ENCODE peak calls at places on chromosomes 16 and 17, in eight cellular contexts. Y is iPS-NIHi11, I is GM23248, Q is T-helper 2 cell, D is anterior cingulate cortex, S is Calu3, K is SW 1271, H is IMR-90. O is an unnamed sample.

GRCh38 chr17:72152392-72152727 is 31.5 kb downstream of the SOX9 start:
- DNase-seq in Y (no peak), I (peak; percentile 62), Q (no peak), D (no peak), S (no peak), K (no peak), H (peak; percentile 25), O (peak; percentile 69)

GRCh38 chr16:63361032-63361624 is 1324.9 kb upstream of the CDH8 start:
- DNase-seq in Y (peak; percentile 52), I (peak; percentile 64), Q (no peak), D (no peak), S (peak; percentile 23), K (peak; percentile 43), H (peak; percentile 66), O (peak; percentile 52)

GRCh38 chr17:4304417-4305027 is 40.7 kb upstream of the ANKFY1 start:
- DNase-seq in Y (peak; percentile 60), I (peak; percentile 64), Q (no peak), D (peak; percentile 20), S (peak; percentile 24), K (peak; percentile 58), H (peak; percentile 31), O (peak; percentile 60)

GRCh38 chr17:8630227-8630801 is at the start of gene MYH10:
- DNase-seq in Y (no peak), I (no peak), Q (no peak), D (no peak), S (no peak), K (no peak), H (no peak), O (no peak)

GRCh38 chr16:80899804-80900592 is 95.6 kb upstream of the CDYL2 start:
- DNase-seq in Y (no peak), I (peak; percentile 44), Q (no peak), D (no peak), S (peak; percentile 48), K (no peak), H (peak; percentile 76), O (peak; percentile 76)

GRCh38 chr16:11001611-11002010 is 57.2 kb downstream of the CLEC16A start:
- DNase-seq in Y (no peak), I (no peak), Q (no peak), D (no peak), S (no peak), K (no peak), H (no peak), O (no peak)

GRCh38 chr16:85662036-85662812 is 26.5 kb downstream of the GINS2 start:
- DNase-seq in Y (no peak), I (no peak), Q (no peak), D (no peak), S (no peak), K (no peak), H (no peak), O (no peak)

GRCh38 chr17:4230142-4230541 is 33.6 kb downstream of the ANKFY1 start:
- DNase-seq in Y (peak; percentile 50), I (peak; percentile 95), Q (no peak), D (peak; percentile 19), S (no peak), K (peak; percentile 90), H (peak; percentile 97), O (peak; percentile 75)

GRCh38 chr17:48577946-48578615 is at the start of gene HOXB4:
- DNase-seq in Y (no peak), I (peak; percentile 90), Q (peak; percentile 50), D (no peak), S (peak; percentile 88), K (peak; percentile 39), H (peak; percentile 88), O (no peak)

GRCh38 chr17:17129466-17129865 is 76.7 kb downstream of the PLD6 start:
- DNase-seq in Y (no peak), I (no peak), Q (no peak), D (no peak), S (no peak), K (no peak), H (no peak), O (peak; percentile 78)

GRCh38 chr17:59378621-59379194 is 47.3 kb downstream of the YPEL2 start:
- DNase-seq in Y (no peak), I (peak; percentile 82), Q (no peak), D (no peak), S (no peak), K (no peak), H (peak; percentile 82), O (no peak)

GRCh38 chr17:35731239-35731931 is at the start of gene RASL10B:
- DNase-seq in Y (peak; percentile 92), I (peak; percentile 73), Q (peak; percentile 28), D (peak; percentile 69), S (peak; percentile 59), K (no peak), H (peak; percentile 31), O (no peak)

GRCh38 chr17:40168262-40168832 is 8.9 kb upstream of the RAPGEFL1 start:
- DNase-seq in Y (peak; percentile 81), I (peak; percentile 81), Q (no peak), D (no peak), S (peak; percentile 88), K (peak; percentile 68), H (peak; percentile 69), O (peak; percentile 65)

GRCh38 chr17:13510062-13510461 is 91.7 kb downstream of the HS3ST3A1 start:
- DNase-seq in Y (no peak), I (no peak), Q (no peak), D (no peak), S (no peak), K (no peak), H (peak; percentile 61), O (no peak)

GRCh38 chr17:7058831-7059447 is 15.0 kb upstream of the SLC16A11 start:
- DNase-seq in Y (no peak), I (peak; percentile 34), Q (no peak), D (no peak), S (no peak), K (no peak), H (peak; percentile 34), O (no peak)

GRCh38 chr17:73791121-73791520 is 146.9 kb upstream of the SDK2 start:
- DNase-seq in Y (no peak), I (no peak), Q (no peak), D (no peak), S (no peak), K (no peak), H (no peak), O (no peak)

GRCh38 chr17:62675701-62676100 is 48.2 kb downstream of the MRC2 start:
- DNase-seq in Y (no peak), I (no peak), Q (no peak), D (no peak), S (no peak), K (no peak), H (no peak), O (no peak)

GRCh38 chr17:67636841-67637240 is 80.9 kb upstream of the NOL11 start:
- DNase-seq in Y (no peak), I (peak; percentile 5), Q (no peak), D (no peak), S (no peak), K (no peak), H (peak; percentile 64), O (peak; percentile 25)

GRCh38 chr17:82424001-82424862 is 5.8 kb upstream of the OGFOD3 start:
- DNase-seq in Y (peak; percentile 71), I (peak; percentile 66), Q (peak; percentile 52), D (no peak), S (peak; percentile 48), K (peak; percentile 12), H (peak; percentile 32), O (peak; percentile 63)

GRCh38 chr17:31369266-31369665 is 22.2 kb upstream of the RAB11FIP4 start:
- DNase-seq in Y (no peak), I (no peak), Q (no peak), D (no peak), S (no peak), K (no peak), H (peak; percentile 48), O (no peak)

GRCh38 chr16:79601092-79601977 is 798 bp upstream of the MAF start:
- DNase-seq in Y (peak; percentile 33), I (peak; percentile 36), Q (no peak), D (no peak), S (peak; percentile 22), K (no peak), H (no peak), O (no peak)

GRCh38 chr16:81752225-81752875 is 26.7 kb upstream of the PLCG2 start:
- DNase-seq in Y (no peak), I (peak; percentile 38), Q (no peak), D (no peak), S (no peak), K (no peak), H (no peak), O (no peak)

GRCh38 chr17:76716834-76717205 is 6.1 kb upstream of the MXRA7 start:
- DNase-seq in Y (no peak), I (peak; percentile 94), Q (no peak), D (no peak), S (no peak), K (peak; percentile 21), H (peak; percentile 93), O (no peak)

GRCh38 chr17:65455972-65456343 is 105.5 kb downstream of the AXIN2 start:
- DNase-seq in Y (peak; percentile 41), I (no peak), Q (no peak), D (no peak), S (no peak), K (no peak), H (peak; percentile 1), O (peak; percentile 43)

GRCh38 chr17:8464941-8465340 is 29.3 kb downstream of the NDEL1 start:
- DNase-seq in Y (no peak), I (no peak), Q (no peak), D (no peak), S (no peak), K (no peak), H (no peak), O (no peak)

GRCh38 chr17:66636111-66636510 is 198.8 kb upstream of the CACNG5 start:
- DNase-seq in Y (no peak), I (peak; percentile 71), Q (no peak), D (no peak), S (no peak), K (no peak), H (peak; percentile 87), O (no peak)

GRCh38 chr16:86142801-86143236 is 243.9 kb downstream of the IRF8 start:
- DNase-seq in Y (no peak), I (peak; percentile 22), Q (no peak), D (no peak), S (no peak), K (no peak), H (no peak), O (no peak)